ENCODE peak calls at places on chromosomes 12 and 14, in five cellular contexts. R is spleen, A is testis, K is esophagus squamous epithelium, F is suprapubic skin. L is an unnamed sample.

GRCh38 chr12:78096909-78097597 is 266.4 kb downstream of the NAV3 start:
- DNase-seq in K (no peak), F (no peak), R (no peak), A (no peak), L (no peak)

GRCh38 chr12:48973992-48974673 is 2.6 kb upstream of the WNT10B start:
- DNase-seq in A (peak), F (no peak), R (no peak), K (no peak), L (peak)

GRCh38 chr14:50855558-50855957 is 16.3 kb upstream of the ABHD12B start:
- DNase-seq in F (no peak), A (no peak), K (no peak), R (no peak), L (no peak)

GRCh38 chr12:21828111-21828775 is 53.7 kb upstream of the KCNJ8 start:
- DNase-seq in F (no peak), K (no peak), A (no peak), R (no peak), L (no peak)

GRCh38 chr14:77638738-77639137 is 22.3 kb upstream of the SPTLC2 start:
- DNase-seq in F (no peak), A (no peak), K (no peak), R (no peak), L (no peak)

GRCh38 chr12:24943947-24944597 is 4.8 kb downstream of the BCAT1 start:
- DNase-seq in R (no peak), A (no peak), K (no peak), F (no peak), L (no peak)

GRCh38 chr12:109926488-109927210 is 26.6 kb downstream of the TCHP start:
- DNase-seq in K (no peak), F (peak), A (no peak), R (no peak), L (no peak)

GRCh38 chr14:100438678-100439592 is 115.8 kb downstream of the SLC25A47 start:
- DNase-seq in F (no peak), A (no peak), K (no peak), R (no peak), L (peak)

GRCh38 chr14:33793711-33794110 is 157.2 kb downstream of the EGLN3 start:
- DNase-seq in R (no peak), A (no peak), K (no peak), F (no peak), L (no peak)

GRCh38 chr12:109598428-109598854 is 24.8 kb downstream of the MVK start:
- DNase-seq in F (no peak), R (no peak), K (no peak), A (no peak), L (no peak)

GRCh38 chr14:54935958-54936357 is 33.3 kb upstream of the GCH1 start:
- DNase-seq in K (no peak), F (no peak), A (no peak), R (no peak), L (no peak)

GRCh38 chr14:67370830-67371229 is 10.7 kb downstream of the EIF2S1 start:
- DNase-seq in A (no peak), R (no peak), F (no peak), K (no peak), L (no peak)

GRCh38 chr12:77923882-77924281 is 93.2 kb downstream of the NAV3 start:
- DNase-seq in A (no peak), F (no peak), K (no peak), R (no peak), L (no peak)

GRCh38 chr12:109512608-109513007 is 35.2 kb downstream of the UBE3B start:
- DNase-seq in K (no peak), R (no peak), A (no peak), F (no peak), L (no peak)

GRCh38 chr12:74415633-74416032 is 122.0 kb upstream of the ATXN7L3B start:
- DNase-seq in A (no peak), R (no peak), F (no peak), K (no peak), L (no peak)

GRCh38 chr14:104553166-104554087 is 26.1 kb upstream of the C14orf180 start:
- DNase-seq in F (peak), A (no peak), R (peak), K (no peak), L (no peak)

GRCh38 chr12:118332511-118332910 is 40.2 kb downstream of the TAOK3 start:
- DNase-seq in A (no peak), K (no peak), R (no peak), F (no peak), L (no peak)

GRCh38 chr12:101759396-101760047 is 20.3 kb upstream of the SYCP3 start:
- DNase-seq in F (no peak), K (no peak), R (no peak), A (no peak), L (peak)

GRCh38 chr12:1670815-1671268 is 20.0 kb upstream of the ADIPOR2 start:
- DNase-seq in K (no peak), A (no peak), R (no peak), F (no peak), L (peak)

GRCh38 chr12:20463920-20464524 is 95.7 kb downstream of the PDE3A start:
- DNase-seq in F (no peak), K (no peak), R (no peak), A (no peak), L (no peak)

GRCh38 chr12:3218150-3218845 is 141.1 kb downstream of the TSPAN9 start:
- DNase-seq in R (no peak), K (no peak), A (peak), F (peak), L (no peak)

GRCh38 chr12:110577717-110578521 is 5.2 kb downstream of the PPTC7 start:
- DNase-seq in F (no peak), A (no peak), R (no peak), K (no peak), L (no peak)

GRCh38 chr12:27081668-27082091 is 698 bp downstream of the C12orf71 start:
- DNase-seq in F (no peak), A (no peak), R (no peak), K (no peak), L (no peak)

GRCh38 chr12:28033538-28033915 is 61.0 kb upstream of the PTHLH start:
- DNase-seq in R (no peak), A (no peak), K (no peak), F (no peak), L (no peak)

GRCh38 chr14:72710212-72710611 is 183.7 kb downstream of the DPF3 start:
- DNase-seq in R (no peak), K (no peak), A (peak), F (no peak), L (no peak)

GRCh38 chr14:97459180-97459579 is 662.0 kb downstream of the VRK1 start:
- DNase-seq in K (no peak), R (no peak), F (no peak), A (no peak), L (no peak)

GRCh38 chr14:98444077-98444476 is 827.9 kb downstream of the BCL11B start:
- DNase-seq in A (no peak), K (no peak), R (no peak), F (no peak), L (no peak)

GRCh38 chr12:57695770-57696432 is 2.0 kb downstream of the OS9 start:
- DNase-seq in R (no peak), F (no peak), A (no peak), K (no peak), L (no peak)

GRCh38 chr12:57693659-57694458 is at the start of gene OS9:
- DNase-seq in A (peak), K (peak), R (peak), F (peak), L (peak)

GRCh38 chr12:57693317-57693658 is 644 bp upstream of the OS9 start:
- DNase-seq in R (peak), A (no peak), F (no peak), K (no peak), L (no peak)

GRCh38 chr12:57692500-57692899 is 1.4 kb upstream of the OS9 start:
- DNase-seq in F (no peak), A (no peak), R (no peak), K (no peak), L (no peak)

DNA sequence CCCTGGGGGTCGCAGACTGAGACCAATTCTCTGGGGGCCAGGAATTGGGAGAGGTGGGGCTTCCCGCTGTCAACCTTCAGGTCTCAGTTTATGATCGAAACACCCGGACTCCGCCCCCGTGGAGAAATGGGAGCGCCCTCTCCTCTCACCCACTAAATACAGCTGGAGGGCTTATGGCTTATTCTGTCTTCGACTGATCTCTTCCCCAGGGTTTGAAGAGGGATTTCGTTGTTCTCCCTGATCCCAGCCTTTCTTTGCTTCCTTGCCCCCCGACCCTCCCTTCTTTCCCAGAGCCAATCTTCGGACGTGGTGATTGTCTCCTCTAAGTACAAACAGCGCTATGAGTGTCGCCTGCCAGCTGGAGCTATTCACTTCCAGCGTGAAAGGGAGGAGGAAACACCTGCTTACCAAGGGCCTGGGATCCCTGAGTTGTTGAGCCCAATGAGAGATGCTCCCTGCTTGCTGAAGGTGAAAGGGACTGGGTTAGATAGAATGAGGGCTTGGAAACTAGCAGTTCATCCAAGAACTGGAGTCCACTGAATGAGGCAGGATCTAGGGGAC is 607 bp downstream of the OS9 start:
- DNase-seq in K (no peak), R (no peak), A (peak), F (no peak), L (no peak)
- TF ChIP-seq POLR2A in K (no peak), R (no peak), A (no peak), F (no peak), L (no peak)

DNA sequence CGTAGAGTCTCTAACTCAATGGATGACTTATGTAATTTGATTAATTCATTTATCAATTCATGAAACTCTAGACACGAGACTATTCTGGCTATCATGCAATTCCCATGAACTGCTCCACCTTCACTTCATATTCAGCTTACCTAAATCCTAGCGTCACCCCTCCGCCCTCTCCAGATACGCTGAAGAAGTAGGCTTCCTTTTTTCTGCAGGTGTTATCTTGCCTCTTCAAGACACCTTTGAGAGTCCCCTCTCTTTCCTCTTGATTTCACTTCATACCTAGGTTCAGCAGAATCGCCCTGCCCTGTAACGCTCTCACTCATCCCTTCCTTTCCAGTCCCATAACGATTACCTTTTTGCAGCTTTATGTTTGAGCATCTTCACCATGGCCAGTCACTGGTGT is 4.0 kb upstream of the RNASE4 start:
- DNase-seq in K (no peak), F (no peak), R (no peak), A (no peak), L (no peak)
- H3K4me3 ChIP-seq in K (no peak), F (no peak), R (no peak), A (no peak), L (peak)

GRCh38 chr14:53153702-53154112 is 584 bp upstream of the DDHD1 start:
- DNase-seq in R (no peak), K (no peak), F (no peak), A (no peak), L (no peak)

GRCh38 chr14:53152909-53153701 is at the start of gene DDHD1:
- DNase-seq in F (peak), K (peak), R (peak), A (peak), L (peak)

GRCh38 chr14:53152627-53152908 is 555 bp downstream of the DDHD1 start:
- DNase-seq in R (no peak), F (no peak), A (no peak), K (peak), L (no peak)

GRCh38 chr14:53151523-53151866 is 1.6 kb downstream of the DDHD1 start:
- DNase-seq in R (no peak), F (no peak), K (no peak), A (peak), L (no peak)

GRCh38 chr14:53151867-53152626 is 1.1 kb downstream of the DDHD1 start:
- DNase-seq in A (peak), F (peak), K (peak), R (peak), L (peak)
- TF ChIP-seq CTCF in A (peak), F (no peak), K (peak), R (no peak), L (peak)

GRCh38 chr12:6791931-6792520 is 2.7 kb downstream of the CD4 start:
- DNase-seq in K (no peak), F (no peak), R (no peak), A (no peak), L (no peak)

GRCh38 chr12:6790496-6791150 is 1.3 kb downstream of the CD4 start:
- DNase-seq in F (no peak), A (no peak), K (no peak), R (peak), L (no peak)

GRCh38 chr12:6787309-6787708 is 2.0 kb upstream of the CD4 start:
- DNase-seq in F (no peak), R (peak), K (no peak), A (no peak), L (no peak)

GRCh38 chr12:6786416-6787094 is 2.8 kb upstream of the CD4 start:
- DNase-seq in R (no peak), A (no peak), F (no peak), K (no peak), L (no peak)

GRCh38 chr12:6788972-6789905 is at the start of gene CD4:
- DNase-seq in K (no peak), F (no peak), R (peak), A (peak), L (peak)
- TF ChIP-seq POLR2A in K (no peak), F (no peak), R (no peak), A (no peak), L (no peak)

GRCh38 chr12:54129028-54129903 is 59.5 kb downstream of the SMUG1 start:
- DNase-seq in R (peak), F (no peak), K (no peak), A (no peak), L (no peak)

GRCh38 chr12:54128466-54128865 is 60.3 kb downstream of the SMUG1 start:
- DNase-seq in R (peak), F (no peak), A (no peak), K (no peak), L (no peak)

GRCh38 chr12:54127538-54128259 is 61.1 kb downstream of the SMUG1 start:
- DNase-seq in R (peak), F (no peak), A (no peak), K (no peak), L (no peak)

GRCh38 chr12:54126696-54127537 is 61.9 kb downstream of the SMUG1 start:
- DNase-seq in K (no peak), R (peak), A (peak), F (peak), L (peak)

DNA sequence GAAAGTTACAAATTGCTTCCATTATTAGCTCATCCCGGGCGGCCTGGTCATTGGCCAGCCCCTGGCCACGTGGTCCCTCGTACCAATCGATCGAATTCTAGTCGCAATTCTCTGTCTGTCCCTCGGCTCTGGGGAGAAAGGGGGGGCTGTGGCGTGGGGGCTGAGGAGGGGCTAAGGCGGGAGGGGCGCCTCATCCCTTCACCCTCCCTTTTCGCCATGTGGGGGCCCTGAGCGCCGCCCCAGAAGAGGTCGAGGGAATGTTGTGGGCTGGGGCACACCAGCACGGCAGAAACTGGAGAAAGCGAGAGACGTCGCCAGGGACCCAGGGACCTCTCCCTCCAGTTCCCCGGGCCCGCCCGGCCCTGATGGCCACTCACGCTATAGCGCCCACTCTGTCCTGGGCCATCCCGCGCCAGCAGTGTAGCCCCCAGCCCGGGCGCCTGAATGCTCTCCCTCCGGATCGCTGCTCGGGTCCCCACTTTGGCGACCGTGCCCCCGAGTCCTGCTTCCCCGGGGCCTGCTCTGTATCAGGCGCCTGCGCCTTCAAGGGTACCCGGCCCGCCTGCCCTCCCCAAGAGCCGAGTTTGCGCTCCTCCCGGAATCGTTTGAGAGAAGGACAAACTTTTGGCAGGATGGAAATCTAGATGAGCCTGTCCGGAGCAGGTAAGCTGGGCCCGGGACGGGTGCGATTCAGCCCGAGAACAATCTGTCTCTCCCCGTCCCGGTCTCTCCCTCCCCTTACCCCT is 62.7 kb downstream of the SMUG1 start:
- DNase-seq in F (no peak), R (peak), A (no peak), K (no peak), L (no peak)
- H3K4me3 ChIP-seq in F (peak), R (peak), A (peak), K (peak), L (peak)

DNA sequence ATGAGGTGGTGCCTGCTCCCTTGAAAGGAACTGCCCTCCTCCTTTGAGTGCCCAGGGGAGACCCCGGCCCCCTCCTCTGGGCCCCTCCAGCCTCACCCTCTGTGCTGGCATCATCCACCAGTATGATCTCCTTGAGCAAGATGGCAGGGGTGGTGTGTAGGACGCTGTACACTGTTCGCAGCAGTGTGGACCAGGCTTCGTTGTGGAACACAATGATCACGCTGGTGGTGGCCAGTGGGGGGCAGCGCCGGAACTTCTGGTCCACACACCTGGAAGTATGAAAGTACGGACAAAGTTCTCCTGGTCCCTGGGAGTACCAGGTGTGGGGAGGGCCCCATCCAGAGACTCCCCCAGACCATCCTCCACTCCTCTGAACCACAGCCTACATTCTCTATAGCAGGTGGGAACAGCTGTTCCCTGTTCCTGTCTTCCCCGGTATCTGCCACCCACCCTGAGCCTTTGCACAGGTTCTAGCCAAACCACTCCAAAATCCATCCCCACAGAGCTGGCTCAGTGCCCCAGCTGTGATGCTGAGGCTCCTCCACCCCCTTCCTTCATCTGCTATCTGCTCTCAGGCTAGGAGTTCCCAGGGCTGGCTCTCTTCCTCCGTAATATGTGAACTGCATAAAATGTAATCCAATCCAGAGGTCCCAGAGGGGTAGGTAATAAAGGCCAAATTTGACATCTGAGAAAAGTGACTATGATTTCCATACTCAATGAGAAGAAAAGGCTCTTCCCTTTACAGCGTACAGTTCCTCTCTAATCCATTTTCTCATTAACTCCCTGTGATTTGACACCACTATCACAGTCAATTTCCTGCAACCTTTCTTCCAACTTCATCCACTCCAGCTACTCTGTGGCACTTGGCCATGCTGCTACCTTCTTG is 13.9 kb downstream of the GALNT6 start:
- DNase-seq in A (no peak), K (no peak), F (no peak), R (peak), L (no peak)
- TF ChIP-seq CTCF in A (no peak), K (no peak), F (no peak), R (no peak), L (no peak)

GRCh38 chr14:40656301-40656700 is 950.4 kb upstream of the LRFN5 start:
- DNase-seq in F (no peak), K (no peak), A (no peak), R (no peak), L (no peak)
- TF ChIP-seq POLR2A in F (no peak), K (no peak), A (no peak), R (no peak), L (no peak)

GRCh38 chr14:53715390-53715730 is 241.3 kb downstream of the BMP4 start:
- DNase-seq in R (no peak), K (no peak), F (no peak), A (no peak), L (no peak)
- H3K4me3 ChIP-seq in R (no peak), K (no peak), F (peak), A (no peak), L (no peak)

GRCh38 chr12:104669057-104669770 is 212.5 kb downstream of the CHST11 start:
- DNase-seq in R (no peak), F (no peak), A (peak), K (no peak), L (no peak)

GRCh38 chr12:104671407-104672095 is 214.8 kb downstream of the CHST11 start:
- DNase-seq in A (peak), F (peak), K (peak), R (peak), L (peak)

GRCh38 chr12:104670439-104671406 is 214.0 kb downstream of the CHST11 start:
- DNase-seq in A (peak), F (no peak), R (no peak), K (no peak), L (no peak)

GRCh38 chr12:104668274-104668718 is 211.5 kb downstream of the CHST11 start:
- DNase-seq in F (no peak), A (peak), K (no peak), R (no peak), L (no peak)

DNA sequence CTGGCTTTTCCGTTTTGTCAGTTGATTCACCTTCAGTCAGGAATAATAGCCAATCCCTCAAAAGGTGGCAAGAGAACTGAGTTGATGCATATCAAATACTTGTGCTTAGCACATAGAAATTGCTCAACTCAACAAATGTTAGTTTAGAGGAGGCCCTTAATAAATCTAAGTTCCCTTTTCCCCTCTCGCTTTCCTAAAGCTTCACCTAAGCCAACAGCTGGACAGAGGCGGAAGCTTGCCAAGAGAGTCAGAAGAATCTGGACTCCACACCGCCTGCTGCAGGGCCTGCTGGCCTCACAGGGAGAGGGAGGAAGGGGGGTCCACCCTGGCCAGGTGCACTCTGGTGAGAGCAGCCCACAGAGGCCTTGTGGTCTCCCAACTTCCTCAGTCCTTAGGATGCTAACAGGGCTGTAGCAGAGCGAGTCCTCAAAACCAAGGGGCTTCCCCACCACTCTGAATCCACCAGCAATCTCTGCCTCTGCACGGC is 213.1 kb downstream of the CHST11 start:
- DNase-seq in K (no peak), F (no peak), A (peak), R (peak), L (no peak)
- TF ChIP-seq CTCF in K (no peak), F (no peak), A (no peak), R (no peak), L (no peak)